ENCODE peak calls at places on chromosomes 11 and 22, in six cellular contexts. L is endothelial cell of umbilical vein, T is GM23338, Q is GM12878, Z is transverse colon, H is HL-60. F is an unnamed sample.

GRCh38 chr11:92453055-92453454 is 228.4 kb downstream of the FAT3 start:
- DNase-seq in L (no peak), Z (no peak), H (no peak), T (no peak), Q (no peak), F (no peak)

GRCh38 chr11:82906931-82907330 is 5.4 kb downstream of the DDIAS start:
- DNase-seq in L (peak; percentile 66), Q (no peak), T (no peak), Z (no peak), H (no peak), F (no peak)

GRCh38 chr11:30046211-30046945 is 29.5 kb upstream of the KCNA4 start:
- DNase-seq in H (no peak), T (peak; percentile 85), Z (no peak), Q (no peak), L (no peak), F (no peak)

GRCh38 chr11:132068556-132068955 is 698.1 kb downstream of the NTM start:
- DNase-seq in L (no peak), H (no peak), T (no peak), Q (no peak), Z (no peak), F (no peak)

GRCh38 chr11:45857834-45858492 is 10.7 kb downstream of the CRY2 start:
- DNase-seq in Q (no peak), T (no peak), H (peak; percentile 17), Z (no peak), L (peak; percentile 94), F (no peak)

GRCh38 chr11:70158201-70158600 is 44.9 kb upstream of the FADD start:
- DNase-seq in H (no peak), L (no peak), Z (no peak), Q (no peak), T (peak; percentile 88), F (no peak)

GRCh38 chr22:27581688-27582087 is 219.9 kb downstream of the MN1 start:
- DNase-seq in T (no peak), Q (no peak), H (no peak), L (no peak), Z (peak; percentile 61), F (peak; percentile 24)

GRCh38 chr22:18056161-18056666 is 21.6 kb upstream of the PEX26 start:
- DNase-seq in L (peak; percentile 41), Q (no peak), H (no peak), T (no peak), Z (peak; percentile 57), F (peak; percentile 84)

GRCh38 chr11:130718118-130718517 is 198.2 kb downstream of the SNX19 start:
- DNase-seq in Q (no peak), H (no peak), L (no peak), T (no peak), Z (no peak), F (no peak)

GRCh38 chr22:23820748-23821211 is 18.0 kb downstream of the DERL3 start:
- DNase-seq in Q (no peak), T (no peak), H (no peak), L (no peak), Z (no peak), F (peak; percentile 80)

GRCh38 chr22:17997456-17997855 is 26.9 kb downstream of the MICAL3 start:
- DNase-seq in Z (no peak), H (no peak), T (no peak), L (no peak), Q (no peak), F (no peak)

GRCh38 chr11:108559904-108560303 is 33.7 kb downstream of the EXPH5 start:
- DNase-seq in H (no peak), T (no peak), Z (no peak), L (no peak), Q (no peak), F (no peak)

GRCh38 chr11:78080818-78081495 is 1.3 kb upstream of the NDUFC2 start:
- DNase-seq in L (peak; percentile 19), H (peak; percentile 75), Z (no peak), Q (no peak), T (peak; percentile 7), F (no peak)

GRCh38 chr11:132559371-132560036 is 972.8 kb downstream of the OPCML start:
- DNase-seq in L (no peak), H (no peak), T (no peak), Q (no peak), Z (no peak), F (no peak)

DNA sequence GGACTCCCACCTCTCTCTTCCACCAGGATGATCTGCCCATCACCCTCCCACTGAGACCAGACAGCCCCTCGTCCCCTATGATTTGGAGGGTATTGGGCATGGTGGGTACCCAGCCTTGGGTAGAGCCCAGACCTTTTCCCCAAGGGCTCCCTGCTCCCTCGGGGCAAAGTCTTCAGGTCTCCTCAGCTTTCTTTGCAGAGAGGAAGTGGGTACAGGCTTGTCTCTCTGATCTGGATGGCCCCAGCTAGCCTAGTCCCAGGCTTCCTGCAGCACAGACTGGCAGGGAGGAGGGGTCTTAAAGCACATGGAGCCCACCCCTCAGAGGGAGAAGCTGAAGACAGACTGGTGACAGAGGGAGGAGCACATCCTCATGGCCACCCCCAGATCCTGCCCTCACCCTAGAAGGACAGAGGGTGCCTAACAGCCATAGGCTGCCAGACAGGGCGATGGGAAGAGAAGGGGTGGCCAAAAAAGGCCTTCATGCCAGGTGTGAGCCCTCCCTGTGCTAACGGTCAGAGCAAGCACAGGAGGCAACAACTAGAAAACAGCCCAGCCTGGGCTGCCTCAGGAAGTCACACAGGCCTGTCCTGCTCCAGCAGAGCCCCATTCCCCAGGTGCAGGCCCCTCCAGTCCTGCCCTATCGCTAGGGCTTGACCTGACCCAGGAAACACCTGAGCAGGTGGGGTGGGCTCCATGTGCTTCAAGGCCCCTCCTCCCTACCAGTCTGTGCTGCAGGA is 30.4 kb downstream of the SLC22A12 start:
- DNase-seq in L (no peak), Z (no peak), T (no peak), H (peak; percentile 29), Q (no peak), F (no peak)
- TF ChIP-seq POLR2AphosphoS5 in L (no peak), Z (no peak), T (no peak), H (no peak), Q (no peak), F (no peak)

DNA sequence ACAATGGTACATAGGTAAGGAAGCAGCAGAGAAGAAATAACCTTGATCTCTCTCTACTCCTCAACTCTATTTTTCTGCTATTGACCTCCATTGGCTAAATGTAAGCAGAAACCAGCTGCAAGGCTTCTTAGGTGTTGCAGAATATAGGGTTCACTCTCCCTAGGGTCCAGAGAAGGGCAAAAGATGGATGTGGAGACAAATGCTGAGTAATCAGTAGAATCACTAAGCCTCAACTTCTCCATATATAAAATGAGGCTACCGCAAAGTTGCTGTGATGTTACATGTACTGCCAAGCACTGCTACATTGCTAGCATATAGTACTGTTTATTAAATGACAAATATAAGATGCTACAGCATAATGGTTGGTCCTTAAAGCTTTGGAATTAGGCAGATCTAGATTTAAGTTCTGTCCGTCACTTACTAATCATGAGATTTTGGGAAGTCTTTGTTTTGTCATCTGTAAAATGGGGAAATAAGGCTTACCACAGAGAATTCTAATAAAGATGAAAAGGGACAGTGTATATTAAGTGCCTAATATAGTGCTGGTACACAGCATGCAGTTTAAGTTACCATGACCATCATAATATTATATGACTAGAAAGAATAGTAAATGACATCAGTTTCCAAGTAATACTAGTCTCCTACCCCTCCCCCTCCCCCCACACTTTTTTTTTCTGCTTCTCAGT is 120.8 kb downstream of the PDE3B start:
- DNase-seq in Q (no peak), Z (no peak), H (peak; percentile 8), L (no peak), T (no peak), F (no peak)
- H3K4me3 ChIP-seq in Q (no peak overlapping the region), Z (no peak overlapping the region), H (no peak overlapping the region), L (no peak overlapping the region), T (no peak overlapping the region), F (no peak overlapping the region)

DNA sequence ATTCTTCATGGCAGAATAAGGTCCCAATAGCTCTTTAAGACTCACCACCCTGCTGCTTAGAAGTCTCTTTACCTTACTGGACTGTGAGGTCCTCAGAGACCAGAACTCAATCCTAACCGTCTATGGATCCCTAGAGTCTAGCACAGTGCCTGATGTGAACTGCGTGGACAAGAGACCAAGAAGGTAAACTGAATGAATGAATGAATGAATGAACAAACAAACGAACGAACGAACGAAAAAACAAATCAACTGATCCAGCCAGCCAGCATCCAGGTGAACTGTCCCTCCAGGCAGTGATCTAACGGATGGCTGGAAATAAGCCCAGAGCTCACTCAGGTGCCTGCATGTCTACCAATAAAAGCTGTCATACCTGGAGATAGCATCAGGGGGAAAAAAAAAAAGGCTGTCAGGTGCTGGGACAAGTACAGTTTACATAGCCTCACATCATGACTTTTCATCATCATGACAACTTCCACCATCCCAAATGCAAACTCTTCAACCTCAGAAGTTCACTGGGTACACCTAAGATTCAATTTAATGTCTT is 59.8 kb downstream of the PACSIN2 start:
- DNase-seq in T (no peak), Q (no peak), Z (no peak), H (no peak), L (no peak), F (no peak)
- TF ChIP-seq POLR2AphosphoS5 in T (no peak), Q (no peak), Z (no peak), H (no peak), L (no peak), F (no peak)

DNA sequence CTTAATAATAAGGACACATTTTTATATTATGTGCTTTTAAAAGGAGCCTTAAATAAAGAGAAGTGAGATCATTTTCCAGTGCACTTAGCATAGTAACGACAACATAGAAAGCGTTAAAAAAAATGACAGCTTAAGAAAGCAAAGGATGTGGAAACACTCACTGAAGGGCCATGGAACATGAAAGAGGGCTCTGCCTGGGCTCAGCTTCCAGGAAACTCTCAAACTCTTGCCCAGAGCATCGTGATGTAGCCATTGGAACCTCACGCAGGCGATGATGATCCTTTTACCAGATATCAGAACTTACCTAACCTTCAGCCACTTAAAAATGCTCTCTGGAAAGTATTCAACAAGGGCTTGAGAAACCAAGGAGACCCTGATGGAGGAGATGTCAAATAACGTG is 21.4 kb upstream of the ETS1 start:
- DNase-seq in L (no peak), Q (no peak), H (no peak), Z (no peak), T (no peak), F (no peak)
- H3K4me3 ChIP-seq in L (no peak overlapping the region), Q (no peak overlapping the region), H (no peak overlapping the region), Z (no peak overlapping the region), T (no peak overlapping the region), F (no peak overlapping the region)

DNA sequence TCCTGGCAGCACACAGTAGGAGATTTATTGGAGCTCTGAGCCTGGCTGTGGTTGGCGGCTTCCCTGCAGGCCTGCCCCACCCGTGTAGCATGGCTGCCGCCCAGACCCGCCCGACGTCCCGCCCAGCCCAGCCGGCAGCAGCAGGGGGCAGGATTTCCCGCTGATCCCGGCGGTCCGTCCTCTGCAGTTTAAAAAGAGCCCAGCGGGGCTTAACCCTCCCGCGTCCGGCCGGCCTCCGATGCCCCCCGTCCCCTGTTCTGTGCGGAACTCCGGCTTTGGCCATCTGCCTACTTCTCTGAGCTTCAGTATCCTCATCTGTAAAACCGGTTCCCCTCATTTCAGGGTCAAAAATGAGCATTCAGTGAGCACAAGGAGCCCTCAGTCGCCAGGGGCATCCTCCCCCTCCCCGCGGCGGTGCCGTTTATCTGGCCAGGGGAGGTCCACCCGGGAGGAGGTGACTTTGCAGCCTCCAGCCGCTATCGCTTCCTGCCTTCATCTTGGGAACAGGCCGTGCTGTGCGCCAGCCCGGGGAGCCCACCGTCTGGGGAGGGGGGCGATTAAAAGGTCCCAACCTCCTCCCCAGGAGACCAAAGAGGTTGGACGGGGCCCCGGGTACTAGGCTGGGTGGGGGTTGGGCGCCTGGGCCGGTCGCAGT is at the start of gene GAS2L1:
- DNase-seq in Q (no peak), L (peak; percentile 85), T (peak; percentile 80), H (peak; percentile 50), Z (peak; percentile 89), F (peak; percentile 89)
- TF ChIP-seq POLR2AphosphoS5 in Q (no peak), L (peak; percentile 45), T (no peak), H (no peak), Z (no peak), F (peak; percentile 70)

F was measured in spleen.